ENCODE peak calls at places on chromosomes 16 and 17, in seven cellular contexts. D is PC-9, P is fibroblast of lung, W is colonic mucosa, O is psoas muscle, V is ovary, E is A549. J is an unnamed sample. For H3K4me1, the result is how much of the 10 kb centered on the place peaks cover.

GRCh38 chr17:17719966-17720543 is 38.8 kb downstream of the RAI1 start:
- DNase-seq in D (peak), P (no peak), W (no peak), O (no peak), V (no peak), E (no peak), J (no peak)

GRCh38 chr16:56549744-56550385 is 15.0 kb upstream of the MT4 start:
- DNase-seq in D (no peak), P (peak), W (no peak), O (no peak), V (no peak), E (no peak), J (no peak)

GRCh38 chr16:19119564-19119963 is 5.8 kb downstream of the ITPRIPL2 start:
- DNase-seq in D (peak), P (peak), W (no peak), O (no peak), V (no peak), E (no peak), J (no peak)

GRCh38 chr17:31853911-31854470 is 5.1 kb downstream of the COPRS start:
- DNase-seq in D (no peak), P (no peak), W (no peak), O (no peak), V (no peak), E (no peak), J (no peak)

GRCh38 chr16:72836985-72837384 is 210.9 kb downstream of the ZFHX3 start:
- DNase-seq in D (no peak), P (no peak), W (no peak), O (no peak), V (no peak), E (no peak), J (no peak)

GRCh38 chr17:57943140-57943539 is 12.1 kb downstream of the CUEDC1 start:
- DNase-seq in D (no peak), P (peak), W (no peak), O (peak), V (no peak), E (no peak), J (no peak)

GRCh38 chr17:13437966-13438779 is 163.6 kb downstream of the HS3ST3A1 start:
- DNase-seq in D (no peak), P (peak), W (peak), O (no peak), V (no peak), E (no peak), J (no peak)

GRCh38 chr16:67475051-67475450 is 5.9 kb downstream of the ATP6V0D1 start:
- DNase-seq in D (no peak), P (no peak), W (no peak), O (no peak), V (no peak), E (no peak), J (no peak)

GRCh38 chr17:71361691-71362450 is 758.9 kb upstream of the SOX9 start:
- DNase-seq in D (no peak), P (peak), W (no peak), O (no peak), V (no peak), E (no peak), J (no peak)

GRCh38 chr16:53588081-53588648 is 85.2 kb upstream of the AKTIP start:
- DNase-seq in D (no peak), P (no peak), W (no peak), O (no peak), V (no peak), E (no peak), J (no peak)

GRCh38 chr16:89237733-89238132 is 20.2 kb downstream of the ZNF778 start:
- DNase-seq in D (no peak), P (no peak), W (no peak), O (no peak), V (no peak), E (no peak), J (no peak)

GRCh38 chr17:62965149-62965648 is 836 bp upstream of the TANC2 start:
- DNase-seq in D (no peak), P (peak), W (no peak), O (no peak), V (no peak), E (no peak), J (peak)

GRCh38 chr17:65953316-65954147 is 238.4 kb downstream of the CEP112 start:
- DNase-seq in D (no peak), P (no peak), W (no peak), O (no peak), V (no peak), E (no peak), J (no peak)

GRCh38 chr16:38941-39892 is 14.2 kb downstream of the POLR3K start:
- DNase-seq in D (peak), P (no peak), W (peak), O (no peak), V (no peak), E (no peak), J (peak)

GRCh38 chr16:56675685-56676210 is 6.1 kb downstream of the MT1H start:
- DNase-seq in D (no peak), P (no peak), W (no peak), O (no peak), V (no peak), E (no peak), J (no peak)

GRCh38 chr17:15464629-15465028 is 2.8 kb downstream of the CDRT4 start:
- DNase-seq in D (no peak), P (no peak), W (no peak), O (no peak), V (no peak), E (no peak), J (no peak)

GRCh38 chr16:79519448-79519847 is 81.1 kb downstream of the MAF start:
- DNase-seq in D (no peak), P (no peak), W (no peak), O (peak), V (no peak), E (no peak), J (no peak)

GRCh38 chr17:11742891-11743290 is 144.6 kb downstream of the DNAH9 start:
- DNase-seq in D (no peak), P (no peak), W (no peak), O (no peak), V (no peak), E (no peak), J (no peak)

GRCh38 chr16:48099455-48099854 is 56.3 kb downstream of the ABCC12 start:
- DNase-seq in D (no peak), P (no peak), W (no peak), O (peak), V (no peak), E (no peak), J (no peak)

GRCh38 chr17:15334266-15334665 is 7.1 kb downstream of the TEKT3 start:
- DNase-seq in D (no peak), P (no peak), W (no peak), O (no peak), V (no peak), E (peak), J (no peak)

GRCh38 chr17:30207655-30208054 is 27.8 kb downstream of the SLC6A4 start:
- DNase-seq in D (no peak), P (no peak), W (no peak), O (no peak), V (no peak), E (no peak), J (no peak)

GRCh38 chr16:23398987-23399805 is 53.8 kb downstream of the COG7 start:
- DNase-seq in D (no peak), P (peak), W (no peak), O (peak), V (no peak), E (no peak), J (no peak)

GRCh38 chr16:70688266-70688742 is 2.5 kb upstream of the MTSS2 start:
- DNase-seq in D (no peak), P (peak), W (peak), O (peak), V (peak), E (no peak), J (peak)

GRCh38 chr17:9021985-9022552 is 759 bp downstream of the NTN1 start:
- DNase-seq in D (peak), P (peak), W (no peak), O (peak), V (peak), E (no peak), J (no peak)

GRCh38 chr16:57752203-57752580 is 16.6 kb downstream of the KATNB1 start:
- DNase-seq in D (no peak), P (no peak), W (no peak), O (no peak), V (no peak), E (no peak), J (no peak)

GRCh38 chr16:73265124-73265838 is 217.4 kb upstream of the ZFHX3 start:
- DNase-seq in D (no peak), P (no peak), W (no peak), O (no peak), V (no peak), E (no peak), J (no peak)

GRCh38 chr16:16099320-16099719 is 124.0 kb downstream of the ABCC6 start:
- DNase-seq in D (no peak), P (no peak), W (no peak), O (no peak), V (no peak), E (no peak), J (no peak)

GRCh38 chr17:49572806-49573420 is 2.8 kb upstream of the NXPH3 start:
- DNase-seq in D (no peak), P (no peak), W (no peak), O (peak), V (no peak), E (no peak), J (no peak)

GRCh38 chr17:72145562-72145961 is 24.7 kb downstream of the SOX9 start:
- DNase-seq in D (no peak), P (no peak), W (no peak), O (no peak), V (no peak), E (no peak), J (no peak)

GRCh38 chr17:47192549-47192948 is 3.5 kb upstream of the CDC27 start:
- DNase-seq in D (no peak), P (peak), W (no peak), O (no peak), V (no peak), E (no peak), J (peak)

GRCh38 chr17:20966869-20967268 is 75.9 kb downstream of the USP22 start:
- DNase-seq in D (peak), P (no peak), W (no peak), O (no peak), V (no peak), E (no peak), J (no peak)

GRCh38 chr16:48231675-48232214 is 12.4 kb upstream of the LONP2 start:
- DNase-seq in D (peak), P (peak), W (peak), O (no peak), V (no peak), E (peak), J (peak)

GRCh38 chr16:35215287-35215686 is 1755.9 kb downstream of the TP53TG3F start:
- DNase-seq in D (no peak), P (no peak), W (no peak), O (no peak), V (no peak), E (no peak), J (no peak)

GRCh38 chr17:19937522-19937921 is 40.1 kb downstream of the AKAP10 start:
- DNase-seq in D (no peak), P (no peak), W (no peak), O (no peak), V (no peak), E (no peak), J (no peak)

GRCh38 chr17:54876656-54877195 is 23.9 kb upstream of the TOM1L1 start:
- DNase-seq in D (no peak), P (no peak), W (no peak), O (no peak), V (no peak), E (no peak), J (no peak)

GRCh38 chr17:4523946-4524345 is 25.3 kb downstream of the SPNS2 start:
- DNase-seq in D (no peak), P (no peak), W (no peak), O (no peak), V (no peak), E (no peak), J (no peak)
- H3K27ac ChIP-seq in D (no peak), P (no peak), W (no peak), O (no peak), V (no peak), E (no peak), J (no peak)

DNA sequence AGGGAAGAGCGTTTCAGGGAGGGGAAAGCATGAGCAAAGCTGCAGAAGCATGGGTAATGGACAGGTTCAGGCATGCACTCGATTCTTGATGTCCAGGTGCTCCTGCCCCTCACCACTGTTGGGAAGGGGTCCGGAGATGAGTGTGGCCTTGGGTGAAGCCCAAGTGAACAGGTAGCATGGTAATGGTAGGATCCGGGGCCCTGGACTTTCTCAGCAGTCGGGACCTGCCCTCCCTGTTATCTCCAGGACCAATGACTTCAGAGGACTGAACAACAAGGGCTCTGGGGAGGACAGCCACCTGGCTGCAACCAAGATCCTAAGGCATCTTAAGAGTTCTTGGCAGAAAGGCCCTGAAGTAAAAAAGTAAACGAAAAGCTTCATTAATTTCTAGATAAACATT is 306.8 kb downstream of the CPPED1 start:
- DNase-seq in D (no peak), P (no peak), W (no peak), O (no peak), V (no peak), E (no peak), J (no peak)
- H3K4me1 ChIP-seq in D (under half), P (under half), W (under half), O (under half), V (under half), E (under half), J (under half)

GRCh38 chr17:42675348-42675983 is 1.3 kb downstream of the PLEKHH3 start:
- DNase-seq in D (no peak), P (no peak), W (no peak), O (peak), V (peak), E (no peak), J (no peak)

GRCh38 chr17:42677921-42678781 is 1.4 kb upstream of the PLEKHH3 start:
- DNase-seq in D (peak), P (peak), W (peak), O (peak), V (peak), E (peak), J (peak)

GRCh38 chr17:42675984-42676423 is 790 bp downstream of the PLEKHH3 start:
- DNase-seq in D (peak), P (peak), W (peak), O (peak), V (peak), E (peak), J (no peak)

GRCh38 chr17:42677012-42677857 is 441 bp upstream of the PLEKHH3 start:
- DNase-seq in D (peak), P (peak), W (peak), O (peak), V (peak), E (peak), J (peak)

DNA sequence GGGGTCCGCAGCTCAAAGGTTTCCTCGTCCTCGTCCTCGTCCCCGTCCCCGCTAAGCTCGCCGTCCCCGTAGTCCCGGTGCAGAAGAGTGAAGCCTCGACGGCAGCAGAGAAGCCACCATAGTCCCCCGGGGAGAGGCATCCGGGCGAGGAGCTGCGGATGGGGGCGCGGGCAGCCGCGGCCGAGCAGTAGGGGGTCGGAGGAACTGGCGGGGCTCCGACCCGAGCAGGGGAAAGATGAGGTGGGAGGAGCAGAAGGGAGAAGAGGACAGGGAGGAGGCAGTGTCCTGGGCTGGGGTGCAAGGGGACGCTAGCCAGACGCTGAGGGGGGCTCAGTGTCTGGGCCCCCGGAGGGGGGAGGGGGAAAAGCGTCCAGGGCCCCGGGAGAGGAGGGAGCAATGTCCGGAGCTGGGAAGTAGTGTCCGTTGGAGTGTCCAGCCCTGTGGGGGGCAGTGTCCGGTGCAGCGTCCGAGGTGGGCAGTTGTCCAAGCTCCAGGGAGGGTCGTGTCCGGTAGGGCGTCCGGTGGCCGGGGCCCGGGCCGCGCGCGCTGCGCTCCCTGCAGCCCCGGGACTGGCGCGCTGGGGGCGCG is at the start of gene PLEKHH3:
- DNase-seq in D (no peak), P (peak), W (no peak), O (no peak), V (no peak), E (no peak), J (no peak)
- H3K27ac ChIP-seq in D (peak), P (peak), W (peak), O (peak), V (peak), E (peak), J (peak)

GRCh38 chr17:82241183-82241925 is 12.5 kb downstream of the SLC16A3 start:
- DNase-seq in D (peak), P (peak), W (peak), O (peak), V (peak), E (no peak), J (no peak)
- H3K4me1 ChIP-seq in D (under half), P (under half), W (half or more), O (half or more), V (half or more), E (half or more), J (half or more)

DNA sequence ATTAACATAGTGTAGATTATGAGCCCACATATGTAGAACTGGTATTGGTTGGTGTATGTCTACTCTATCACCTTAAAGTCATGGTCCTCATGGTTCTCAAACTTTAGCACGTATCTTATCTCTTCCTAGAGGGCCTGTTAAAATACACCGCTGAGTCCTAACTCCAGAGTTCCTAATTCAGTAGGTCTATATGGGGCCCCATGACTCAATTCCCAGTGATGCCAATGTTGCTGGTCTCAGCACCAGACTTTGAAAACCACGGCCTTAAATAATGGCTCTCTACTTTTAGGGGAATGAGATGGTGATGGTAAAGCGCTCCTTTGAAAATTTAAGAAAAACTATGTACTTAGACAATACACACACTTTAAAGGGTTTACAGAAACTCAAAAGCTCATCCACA is 36.6 kb downstream of the SMURF2 start:
- DNase-seq in D (no peak), P (no peak), W (no peak), O (no peak), V (no peak), E (no peak), J (no peak)
- H3K27ac ChIP-seq in D (peak), P (no peak), W (no peak), O (no peak), V (no peak), E (no peak), J (no peak)

GRCh38 chr16:1345651-1346421 is 5.8 kb downstream of the TSR3 start:
- DNase-seq in D (no peak), P (no peak), W (no peak), O (no peak), V (no peak), E (no peak), J (no peak)

GRCh38 chr16:1347286-1347855 is 4.3 kb downstream of the TSR3 start:
- DNase-seq in D (no peak), P (no peak), W (no peak), O (no peak), V (no peak), E (no peak), J (no peak)

GRCh38 chr16:1345087-1345486 is 6.6 kb downstream of the TSR3 start:
- DNase-seq in D (no peak), P (no peak), W (no peak), O (no peak), V (no peak), E (no peak), J (no peak)

GRCh38 chr16:1347962-1348361 is 3.7 kb downstream of the TSR3 start:
- DNase-seq in D (no peak), P (no peak), W (no peak), O (no peak), V (no peak), E (no peak), J (no peak)

GRCh38 chr16:1346422-1347285 is 5.0 kb downstream of the TSR3 start:
- DNase-seq in D (no peak), P (no peak), W (no peak), O (no peak), V (no peak), E (no peak), J (no peak)
- H3K4me1 ChIP-seq in D (under half), P (under half), W (under half), O (under half), V (under half), E (under half), J (under half)

GRCh38 chr17:2393954-2394749 is 6.7 kb downstream of the MNT start:
- DNase-seq in D (no peak), P (no peak), W (peak), O (peak), V (no peak), E (no peak), J (no peak)
- H3K27ac ChIP-seq in D (no peak), P (peak), W (peak), O (peak), V (peak), E (peak), J (peak)

GRCh38 chr16:80682435-80683070 is 121.8 kb downstream of the CDYL2 start:
- DNase-seq in D (no peak), P (peak), W (no peak), O (no peak), V (no peak), E (no peak), J (no peak)

GRCh38 chr16:80683646-80684045 is 120.8 kb downstream of the CDYL2 start:
- DNase-seq in D (no peak), P (no peak), W (no peak), O (no peak), V (no peak), E (no peak), J (no peak)

GRCh38 chr16:80680839-80681238 is 123.6 kb downstream of the CDYL2 start:
- DNase-seq in D (no peak), P (no peak), W (no peak), O (no peak), V (no peak), E (no peak), J (no peak)

GRCh38 chr16:80680046-80680445 is 124.4 kb downstream of the CDYL2 start:
- DNase-seq in D (no peak), P (no peak), W (no peak), O (no peak), V (no peak), E (no peak), J (no peak)

GRCh38 chr16:80681436-80681835 is 123.0 kb downstream of the CDYL2 start:
- DNase-seq in D (no peak), P (no peak), W (no peak), O (no peak), V (no peak), E (no peak), J (no peak)
- H3K4me1 ChIP-seq in D (under half), P (under half), W (under half), O (under half), V (under half), E (under half), J (under half)